ENCODE peak calls at places on chromosome 20, in six cellular contexts. E, B, C, P, U and M are unnamed samples.

GRCh38 chr20:63884506-63885263 is 10.2 kb upstream of the DNAJC5 start:
- DNase-seq in E (no peak), B (no peak), C (peak), P (no peak), U (no peak), M (no peak)

GRCh38 chr20:36768768-36769430 is 4.7 kb downstream of the DSN1 start:
- DNase-seq in E (peak), B (no peak), C (no peak), P (no peak), U (no peak), M (peak)

GRCh38 chr20:13336308-13337089 is 115.4 kb downstream of the ISM1 start:
- DNase-seq in E (peak), B (no peak), C (no peak), P (no peak), U (no peak), M (peak)

GRCh38 chr20:663315-664090 is 10.5 kb upstream of the SRXN1 start:
- DNase-seq in E (no peak), B (no peak), C (no peak), P (no peak), U (no peak), M (peak)

GRCh38 chr20:39993737-39994136 is 695.3 kb downstream of the MAFB start:
- DNase-seq in E (no peak), B (no peak), C (peak), P (no peak), U (no peak), M (no peak)

GRCh38 chr20:40689100-40689942 is at the start of gene MAFB:
- DNase-seq in E (peak), B (peak), C (peak), P (no peak), U (no peak), M (peak)

GRCh38 chr20:56391596-56392281 is at the start of gene AURKA:
- DNase-seq in E (peak), B (peak), C (no peak), P (no peak), U (no peak), M (peak)

GRCh38 chr20:40646321-40647212 is 42.5 kb downstream of the MAFB start:
- DNase-seq in E (no peak), B (no peak), C (no peak), P (no peak), U (no peak), M (no peak)

GRCh38 chr20:33674294-33675126 is at the start of gene NECAB3:
- DNase-seq in E (peak), B (peak), C (peak), P (peak), U (peak), M (peak)

GRCh38 chr20:55472704-55473103 is 532.6 kb downstream of the CBLN4 start:
- DNase-seq in E (no peak), B (peak), C (no peak), P (no peak), U (no peak), M (no peak)

GRCh38 chr20:29086938-29087337 is 2170.5 kb upstream of the DEFB115 start:
- DNase-seq in E (no peak), B (no peak), C (no peak), P (no peak), U (no peak), M (no peak)

GRCh38 chr20:10402938-10403593 is 31.0 kb downstream of the MKKS start:
- DNase-seq in E (no peak), B (no peak), C (no peak), P (no peak), U (no peak), M (no peak)

GRCh38 chr20:50116368-50116999 is 3.5 kb upstream of the UBE2V1 start:
- DNase-seq in E (no peak), B (no peak), C (no peak), P (no peak), U (no peak), M (no peak)

GRCh38 chr20:58109918-58110635 is 118.4 kb downstream of the ANKRD60 start:
- DNase-seq in E (no peak), B (peak), C (no peak), P (no peak), U (no peak), M (peak)

GRCh38 chr20:10093087-10093591 is 58.4 kb downstream of the ANKEF1 start:
- DNase-seq in E (peak), B (no peak), C (no peak), P (no peak), U (no peak), M (peak)

GRCh38 chr20:63711085-63711645 is 3.3 kb downstream of the ZGPAT start:
- DNase-seq in E (no peak), B (no peak), C (no peak), P (no peak), U (no peak), M (no peak)

GRCh38 chr20:63178889-63179751 is 36.8 kb downstream of the YTHDF1 start:
- DNase-seq in E (peak), B (peak), C (peak), P (peak), U (peak), M (peak)

GRCh38 chr20:59033093-59033492 is 958 bp upstream of the ATP5F1E start:
- DNase-seq in E (no peak), B (no peak), C (no peak), P (no peak), U (no peak), M (no peak)

GRCh38 chr20:61965606-61966491 is 99.8 kb downstream of the TAF4 start:
- DNase-seq in E (no peak), B (no peak), C (no peak), P (no peak), U (no peak), M (no peak)

GRCh38 chr20:4227085-4227821 is 211.9 kb upstream of the RNF24 start:
- DNase-seq in E (peak), B (peak), C (no peak), P (no peak), U (no peak), M (peak)

GRCh38 chr20:6848992-6849391 is 81.5 kb downstream of the BMP2 start:
- DNase-seq in E (no peak), B (no peak), C (no peak), P (no peak), U (no peak), M (no peak)

GRCh38 chr20:62064788-62065668 is 653 bp downstream of the TAF4 start:
- DNase-seq in E (no peak), B (peak), C (no peak), P (no peak), U (no peak), M (peak)

GRCh38 chr20:62122659-62123449 is 579 bp downstream of the LSM14B start:
- DNase-seq in E (peak), B (peak), C (peak), P (peak), U (peak), M (peak)

GRCh38 chr20:20837574-20838021 is 125.2 kb upstream of the RALGAPA2 start:
- DNase-seq in E (peak), B (peak), C (peak), P (no peak), U (no peak), M (peak)

GRCh38 chr20:39429716-39430115 is 467.6 kb downstream of the DHX35 start:
- DNase-seq in E (no peak), B (peak), C (no peak), P (no peak), U (no peak), M (no peak)

GRCh38 chr20:24018796-24019195 is 30.2 kb upstream of the GGTLC1 start:
- DNase-seq in E (no peak), B (no peak), C (no peak), P (no peak), U (no peak), M (peak)

GRCh38 chr20:64107736-64108457 is 532 bp upstream of the NPBWR2 start:
- DNase-seq in E (no peak), B (peak), C (no peak), P (no peak), U (peak), M (no peak)

GRCh38 chr20:8291873-8292272 is 159.8 kb downstream of the PLCB1 start:
- DNase-seq in E (peak), B (no peak), C (no peak), P (no peak), U (no peak), M (peak)

GRCh38 chr20:8306916-8307315 is 174.8 kb downstream of the PLCB1 start:
- DNase-seq in E (no peak), B (no peak), C (no peak), P (no peak), U (no peak), M (no peak)

GRCh38 chr20:5056801-5057599 is 55.7 kb upstream of the SLC23A2 start:
- DNase-seq in E (peak), B (peak), C (peak), P (peak), U (peak), M (peak)

GRCh38 chr20:48738399-48739304 is 89.1 kb downstream of the PREX1 start:
- DNase-seq in E (no peak), B (no peak), C (no peak), P (peak), U (no peak), M (no peak)

GRCh38 chr20:1524004-1524403 is 32.8 kb upstream of the SIRPB2 start:
- DNase-seq in E (peak), B (peak), C (no peak), P (no peak), U (no peak), M (no peak)

GRCh38 chr20:4578375-4578774 is 143.3 kb upstream of the PRND start:
- DNase-seq in E (no peak), B (no peak), C (no peak), P (no peak), U (no peak), M (no peak)

GRCh38 chr20:59014680-59015389 is 4.4 kb upstream of the TUBB1 start:
- DNase-seq in E (no peak), B (no peak), C (no peak), P (no peak), U (no peak), M (no peak)

GRCh38 chr20:63576311-63576710 is 2.3 kb upstream of the HELZ2 start:
- DNase-seq in E (no peak), B (no peak), C (no peak), P (no peak), U (no peak), M (peak)

GRCh38 chr20:1993986-1994385 is at the start of gene PDYN:
- DNase-seq in E (no peak), B (peak), C (no peak), P (no peak), U (no peak), M (no peak)

GRCh38 chr20:32559216-32559752 is 25.8 kb downstream of the NOL4L start:
- DNase-seq in E (no peak), B (no peak), C (no peak), P (no peak), U (no peak), M (no peak)

GRCh38 chr20:60117040-60117439 is 158.8 kb downstream of the CDH26 start:
- DNase-seq in E (peak), B (peak), C (no peak), P (no peak), U (no peak), M (peak)

GRCh38 chr20:49345538-49345937 is 67.7 kb upstream of the ZNFX1 start:
- DNase-seq in E (peak), B (no peak), C (no peak), P (no peak), U (no peak), M (peak)